ENCODE peak calls at places on chromosomes 7 and 10, in nine cellular contexts. A is colonic mucosa, Z is pancreas, T is Panc1, E is transverse colon, V is Karpas-422, F is fibroblast of lung, N is cardiac muscle cell, K is RWPE2. G is an unnamed sample.

GRCh38 chr7:138573741-138574140 is 113.7 kb downstream of the TRIM24 start:
- DNase-seq in A (no peak), Z (no peak), T (no peak), E (no peak), V (no peak), F (no peak), N (no peak), K (no peak), G (no peak)

GRCh38 chr7:141660259-141660658 is 41.7 kb downstream of the DENND11 start:
- DNase-seq in A (no peak), Z (no peak), T (no peak), E (no peak), V (no peak), F (no peak), N (no peak), K (no peak), G (no peak)

GRCh38 chr10:76885815-76886214 is 751.8 kb downstream of the KCNMA1 start:
- DNase-seq in A (no peak), Z (no peak), T (no peak), E (no peak), V (no peak), F (no peak), N (no peak), K (no peak), G (no peak)

GRCh38 chr7:99631311-99632109 is 14.8 kb downstream of the ZSCAN25 start:
- DNase-seq in A (no peak), Z (no peak), T (no peak), E (no peak), V (no peak), F (peak; percentile 23), N (peak; percentile 21), K (no peak), G (no peak)

GRCh38 chr10:105989995-105990394 is 1174.5 kb downstream of the SORCS1 start:
- DNase-seq in A (no peak), Z (no peak), T (no peak), E (no peak), V (no peak), F (no peak), N (no peak), K (peak; percentile 32), G (no peak)

GRCh38 chr10:116207180-116207579 is 65.8 kb downstream of the GFRA1 start:
- DNase-seq in A (no peak), Z (no peak), T (no peak), E (no peak), V (no peak), F (no peak), N (no peak), K (no peak), G (no peak)

GRCh38 chr10:79111846-79112614 is 43.3 kb downstream of the ZMIZ1 start:
- DNase-seq in A (no peak), Z (no peak), T (no peak), E (no peak), V (no peak), F (no peak), N (no peak), K (no peak), G (no peak)

GRCh38 chr10:129415261-129416135 is 51.5 kb upstream of the MGMT start:
- DNase-seq in A (peak; percentile 12), Z (no peak), T (no peak), E (no peak), V (no peak), F (no peak), N (no peak), K (no peak), G (no peak)

GRCh38 chr10:116742367-116743265 is at the start of gene HSPA12A:
- DNase-seq in A (peak; percentile 78), Z (peak; percentile 72), T (no peak), E (peak; percentile 80), V (no peak), F (peak; percentile 87), N (peak; percentile 88), K (peak; percentile 82), G (no peak)

GRCh38 chr7:22934473-22935065 is 79.4 kb downstream of the HYCC1 start:
- DNase-seq in A (no peak), Z (no peak), T (no peak), E (no peak), V (no peak), F (peak; percentile 49), N (peak; percentile 17), K (no peak), G (no peak)

GRCh38 chr10:108735380-108735779 is 1187.9 kb downstream of the XPNPEP1 start:
- DNase-seq in A (no peak), Z (no peak), T (no peak), E (no peak), V (no peak), F (peak; percentile 8), N (peak; percentile 33), K (no peak), G (no peak)

GRCh38 chr7:84529480-84530205 is 335.1 kb upstream of the SEMA3A start:
- DNase-seq in A (no peak), Z (peak; percentile 15), T (peak; percentile 87), E (no peak), V (no peak), F (peak; percentile 58), N (peak; percentile 74), K (no peak), G (no peak)

GRCh38 chr10:80480852-80481251 is 26.7 kb downstream of the TSPAN14 start:
- DNase-seq in A (no peak), Z (no peak), T (no peak), E (peak; percentile 2), V (no peak), F (no peak), N (no peak), K (no peak), G (no peak)

GRCh38 chr10:132933308-132934042 is 8.9 kb downstream of the CFAP46 start:
- DNase-seq in A (no peak), Z (no peak), T (no peak), E (no peak), V (no peak), F (no peak), N (no peak), K (no peak), G (no peak)

GRCh38 chr7:96344236-96344635 is 22.3 kb upstream of the SLC25A13 start:
- DNase-seq in A (no peak), Z (no peak), T (no peak), E (no peak), V (no peak), F (no peak), N (no peak), K (no peak), G (no peak)

GRCh38 chr10:25493122-25493893 is 318.5 kb downstream of the GPR158 start:
- DNase-seq in A (no peak), Z (no peak), T (peak; percentile 30), E (no peak), V (no peak), F (peak; percentile 66), N (peak; percentile 99), K (peak; percentile 73), G (no peak)

GRCh38 chr7:35747611-35748010 is 52.7 kb upstream of the HERPUD2 start:
- DNase-seq in A (no peak), Z (no peak), T (no peak), E (no peak), V (no peak), F (no peak), N (no peak), K (no peak), G (no peak)

GRCh38 chr7:52691257-52691656 is 344.2 kb upstream of the POM121L12 start:
- DNase-seq in A (no peak), Z (no peak), T (no peak), E (no peak), V (no peak), F (no peak), N (no peak), K (no peak), G (no peak)

DNA sequence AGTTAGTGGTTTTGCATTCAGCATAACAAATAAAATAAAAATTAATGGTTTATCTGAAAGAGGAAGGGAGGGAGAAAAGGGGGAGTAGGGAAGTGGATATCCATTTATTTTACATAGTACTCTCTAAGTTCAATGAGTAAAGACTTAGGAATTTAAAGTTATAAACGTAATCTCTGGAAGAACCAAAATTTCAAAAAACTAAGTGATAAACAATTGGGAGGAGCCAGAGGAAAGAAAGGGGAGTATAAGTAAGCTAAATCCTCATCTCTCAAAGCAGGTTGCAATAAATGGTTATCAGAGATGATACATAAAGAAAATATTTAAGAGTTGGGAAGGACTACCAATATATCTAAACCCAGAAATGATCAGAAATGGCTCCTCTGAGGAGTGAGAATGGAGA is 46.4 kb downstream of the ANK3 start:
- DNase-seq in A (no peak), Z (no peak), T (no peak), E (no peak), V (no peak), F (peak; percentile 22), N (peak; percentile 44), K (no peak), G (no peak)
- H3K4me1 ChIP-seq in A (no peaks in the 10 kb centered on the region), Z (no peaks in the 10 kb centered on the region), T (no peaks in the 10 kb centered on the region), E (no peaks in the 10 kb centered on the region), V (no peaks in the 10 kb centered on the region), F (peaks cover 2% of the 10 kb centered on the region), N (no peaks in the 10 kb centered on the region), K (no peaks in the 10 kb centered on the region), G (no peaks in the 10 kb centered on the region)

GRCh38 chr7:151409555-151410404 is at the start of gene WDR86:
- DNase-seq in A (no peak), Z (no peak), T (no peak), E (no peak), V (no peak), F (no peak), N (peak; percentile 65), K (no peak), G (no peak)

GRCh38 chr7:151413241-151413640 is 3.4 kb upstream of the WDR86 start:
- DNase-seq in A (no peak), Z (no peak), T (no peak), E (no peak), V (no peak), F (no peak), N (no peak), K (no peak), G (no peak)

GRCh38 chr7:151412318-151412717 is 2.5 kb upstream of the WDR86 start:
- DNase-seq in A (no peak), Z (no peak), T (no peak), E (no peak), V (no peak), F (no peak), N (no peak), K (no peak), G (no peak)

GRCh38 chr7:151410405-151411390 is 860 bp upstream of the WDR86 start:
- DNase-seq in A (no peak), Z (no peak), T (no peak), E (no peak), V (no peak), F (peak; percentile 39), N (peak; percentile 74), K (peak; percentile 55), G (no peak)

GRCh38 chr7:151411551-151411950 is 1.7 kb upstream of the WDR86 start:
- DNase-seq in A (no peak), Z (no peak), T (no peak), E (no peak), V (peak; percentile 46), F (no peak), N (no peak), K (no peak), G (no peak)
- H3K27me3 ChIP-seq in A (peaks cover 25% of the 10 kb centered on the region), Z (no peaks in the 10 kb centered on the region), T (no peaks in the 10 kb centered on the region), E (peaks cover 65% of the 10 kb centered on the region), V (no peaks in the 10 kb centered on the region), F (peaks cover 41% of the 10 kb centered on the region), N (no peaks in the 10 kb centered on the region), K (peaks cover 29% of the 10 kb centered on the region), G (peaks cover 22% of the 10 kb centered on the region)

GRCh38 chr7:2440608-2441245 is 35.5 kb downstream of the GRIFIN start:
- DNase-seq in A (no peak), Z (peak; percentile 68), T (no peak), E (no peak), V (no peak), F (no peak), N (no peak), K (no peak), G (no peak)
- H3K36me3 ChIP-seq in A (no peaks in the 10 kb centered on the region), Z (no peaks in the 10 kb centered on the region), T (no peaks in the 10 kb centered on the region), E (no peaks in the 10 kb centered on the region), V (no peaks in the 10 kb centered on the region), F (no peaks in the 10 kb centered on the region), N (no peaks in the 10 kb centered on the region), K (no peaks in the 10 kb centered on the region), G (peaks cover 17% of the 10 kb centered on the region)

GRCh38 chr7:55187701-55188491 is 169.1 kb downstream of the EGFR start:
- DNase-seq in A (peak; percentile 51), Z (no peak), T (no peak), E (peak; percentile 19), V (no peak), F (no peak), N (peak; percentile 35), K (no peak), G (no peak)
- H3K4me1 ChIP-seq in A (peaks cover 7% of the 10 kb centered on the region), Z (no peaks in the 10 kb centered on the region), T (peaks cover 14% of the 10 kb centered on the region), E (peaks cover 9% of the 10 kb centered on the region), V (no peaks in the 10 kb centered on the region), F (peaks cover 33% of the 10 kb centered on the region), N (peaks cover 4% of the 10 kb centered on the region), K (peaks cover 22% of the 10 kb centered on the region), G (no peaks in the 10 kb centered on the region)

G was measured in CD4-positive, CD25-positive, alpha-beta regulatory T cell.